ENCODE peak calls at places on chromosomes 3 and 15, in four cellular contexts. Q is fibroblast of lung, J is psoas muscle, Y is progenitor cell of endocrine pancreas. M is an unnamed sample.

GRCh38 chr3:100609963-100610362 is 562 bp downstream of the ADGRG7 start:
- DNase-seq in Q (no peak), J (no peak), Y (no peak), M (no peak)

GRCh38 chr3:535566-536416 is 339.2 kb downstream of the CHL1 start:
- DNase-seq in Q (peak; percentile 61), J (peak; percentile 73), Y (peak; percentile 30), M (no peak)

GRCh38 chr3:173395412-173396181 is 1.9 kb upstream of the NLGN1 start:
- DNase-seq in Q (peak; percentile 83), J (peak; percentile 90), Y (peak; percentile 64), M (no peak)

GRCh38 chr3:14363976-14364375 is 38.4 kb upstream of the SLC6A6 start:
- DNase-seq in Q (no peak), J (no peak), Y (no peak), M (no peak)

GRCh38 chr15:53962646-53963561 is 15.3 kb upstream of the UNC13C start:
- DNase-seq in Q (peak; percentile 39), J (no peak), Y (peak; percentile 10), M (no peak)

GRCh38 chr15:26178821-26179220 is 315.7 kb upstream of the ATP10A start:
- DNase-seq in Q (no peak), J (no peak), Y (no peak), M (no peak)

GRCh38 chr3:163543558-163544189 is 1534.6 kb downstream of the SI start:
- DNase-seq in Q (no peak), J (no peak), Y (no peak), M (no peak)

GRCh38 chr3:142779591-142779990 is 55.8 kb downstream of the TRPC1 start:
- DNase-seq in Q (peak; percentile 49), J (no peak), Y (no peak), M (no peak)

GRCh38 chr3:172629470-172629869 is 81.4 kb downstream of the NCEH1 start:
- DNase-seq in Q (peak; percentile 23), J (no peak), Y (no peak), M (no peak)

GRCh38 chr15:37016287-37016686 is 84.1 kb downstream of the MEIS2 start:
- DNase-seq in Q (peak; percentile 82), J (no peak), Y (no peak), M (no peak)

GRCh38 chr3:169007145-169007544 is 656.4 kb downstream of the MECOM start:
- DNase-seq in Q (no peak), J (no peak), Y (no peak), M (no peak)

GRCh38 chr3:185328324-185329004 is 34.5 kb upstream of the MAP3K13 start:
- DNase-seq in Q (no peak), J (no peak), Y (no peak), M (no peak)

GRCh38 chr15:25250906-25251622 is 187.8 kb downstream of the UBE3A start:
- DNase-seq in Q (no peak), J (peak; percentile 34), Y (no peak), M (no peak)

GRCh38 chr3:9028134-9028533 is 64.9 kb upstream of the RAD18 start:
- DNase-seq in Q (peak; percentile 84), J (peak; percentile 94), Y (no peak), M (no peak)

GRCh38 chr3:62374375-62374876 is 1.1 kb upstream of the FEZF2 start:
- DNase-seq in Q (peak; percentile 45), J (no peak), Y (no peak), M (no peak)

GRCh38 chr3:139941580-139941979 is 6.6 kb downstream of the CLSTN2 start:
- DNase-seq in Q (no peak), J (no peak), Y (no peak), M (no peak)

GRCh38 chr3:186124618-186125017 is 15.7 kb upstream of the ETV5 start:
- DNase-seq in Q (no peak), J (no peak), Y (no peak), M (no peak)

GRCh38 chr15:62291262-62291661 is 126.2 kb upstream of the C2CD4B start:
- DNase-seq in Q (no peak), J (no peak), Y (no peak), M (no peak)

GRCh38 chr3:13299531-13300155 is 120.5 kb downstream of the NUP210 start:
- DNase-seq in Q (no peak), J (peak; percentile 6), Y (no peak), M (no peak)

GRCh38 chr3:142595581-142595950 is 627 bp upstream of the PLS1 start:
- DNase-seq in Q (peak; percentile 67), J (no peak), Y (no peak), M (no peak)

GRCh38 chr3:37986479-37987314 is 3.9 kb upstream of the VILL start:
- DNase-seq in Q (no peak), J (no peak), Y (peak; percentile 73), M (no peak)

GRCh38 chr3:117681619-117682018 is 972.0 kb downstream of the TUSC7 start:
- DNase-seq in Q (peak; percentile 83), J (no peak), Y (no peak), M (no peak)

GRCh38 chr3:184235381-184236032 is 6.1 kb downstream of the VWA5B2 start:
- DNase-seq in Q (no peak), J (no peak), Y (no peak), M (no peak)

GRCh38 chr3:185151959-185152432 is 864 bp downstream of the C3orf70 start:
- DNase-seq in Q (peak; percentile 28), J (no peak), Y (no peak), M (no peak)

GRCh38 chr15:47551079-47551478 is 166.2 kb upstream of the SEMA6D start:
- DNase-seq in Q (no peak), J (no peak), Y (no peak), M (no peak)

GRCh38 chr3:179236676-179237301 is 14.1 kb downstream of the KCNMB3 start:
- DNase-seq in Q (no peak), J (no peak), Y (no peak), M (no peak)

GRCh38 chr3:193912621-193913178 is 223.2 kb upstream of the HES1 start:
- DNase-seq in Q (no peak), J (no peak), Y (no peak), M (no peak)

GRCh38 chr3:29186982-29187718 is 93.7 kb upstream of the RBMS3 start:
- DNase-seq in Q (peak; percentile 55), J (no peak), Y (no peak), M (no peak)

GRCh38 chr3:126956361-126956760 is 26.6 kb upstream of the PLXNA1 start:
- DNase-seq in Q (no peak), J (peak; percentile 41), Y (no peak), M (no peak)

GRCh38 chr3:184652465-184652864 is 59.4 kb downstream of the MAGEF1 start:
- DNase-seq in Q (no peak), J (no peak), Y (no peak), M (no peak)

GRCh38 chr15:101137312-101137940 is 114.4 kb downstream of the CHSY1 start:
- DNase-seq in Q (no peak), J (peak; percentile 32), Y (no peak), M (no peak)

GRCh38 chr15:101138086-101138660 is 113.7 kb downstream of the CHSY1 start:
- DNase-seq in Q (no peak), J (peak; percentile 30), Y (no peak), M (no peak)

GRCh38 chr15:101134780-101135179 is 117.1 kb downstream of the CHSY1 start:
- DNase-seq in Q (no peak), J (no peak), Y (no peak), M (no peak)

GRCh38 chr15:101135532-101136166 is 116.2 kb downstream of the CHSY1 start:
- DNase-seq in Q (no peak), J (peak; percentile 30), Y (no peak), M (peak; percentile 43)

DNA sequence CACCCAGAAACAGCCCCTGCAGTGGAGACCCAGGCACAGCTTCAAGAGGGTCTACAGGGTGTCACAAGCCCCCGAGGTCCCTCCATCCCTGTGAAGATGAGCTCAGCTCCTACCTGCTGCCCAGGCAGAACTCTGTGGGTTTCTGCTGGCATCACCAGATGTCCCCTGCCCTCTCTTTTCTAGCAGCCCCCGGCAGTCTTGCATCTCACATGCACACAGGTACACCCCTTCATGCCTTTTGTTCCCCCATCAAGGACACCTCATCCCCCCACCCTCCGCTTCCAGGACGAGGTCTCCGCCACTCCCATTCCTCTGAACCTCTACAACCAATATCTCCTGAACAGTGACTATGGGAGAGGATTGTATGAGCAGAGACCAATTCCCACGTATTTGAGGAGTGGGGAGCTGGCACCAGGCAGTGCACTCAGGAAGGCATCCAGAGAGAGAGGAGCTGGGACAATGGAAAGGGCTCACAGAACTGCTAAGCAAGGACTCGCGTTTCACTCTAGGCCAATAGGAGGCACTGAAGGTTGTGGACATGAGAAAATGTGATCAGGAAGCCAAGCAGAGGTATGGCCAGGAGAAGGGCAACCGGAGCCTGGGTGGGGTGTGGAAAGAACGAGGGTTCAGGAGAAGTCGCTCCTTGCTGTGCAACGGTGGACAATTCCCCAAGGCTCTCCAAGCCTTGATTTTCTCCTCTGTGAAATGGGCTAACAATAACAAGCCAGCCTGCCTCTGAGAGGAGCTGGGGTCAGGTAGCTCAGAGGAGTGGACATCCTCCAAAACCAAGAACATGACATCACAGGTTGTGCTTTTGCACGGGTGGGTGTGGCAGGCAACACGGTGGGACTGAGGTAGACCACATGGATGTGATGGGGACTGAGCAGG is 115.2 kb downstream of the CHSY1 start:
- DNase-seq in Q (no peak), J (peak; percentile 11), Y (no peak), M (no peak)
- TF ChIP-seq CTCF in Q (no peak), J (no peak), Y (no peak), M (no peak)

DNA sequence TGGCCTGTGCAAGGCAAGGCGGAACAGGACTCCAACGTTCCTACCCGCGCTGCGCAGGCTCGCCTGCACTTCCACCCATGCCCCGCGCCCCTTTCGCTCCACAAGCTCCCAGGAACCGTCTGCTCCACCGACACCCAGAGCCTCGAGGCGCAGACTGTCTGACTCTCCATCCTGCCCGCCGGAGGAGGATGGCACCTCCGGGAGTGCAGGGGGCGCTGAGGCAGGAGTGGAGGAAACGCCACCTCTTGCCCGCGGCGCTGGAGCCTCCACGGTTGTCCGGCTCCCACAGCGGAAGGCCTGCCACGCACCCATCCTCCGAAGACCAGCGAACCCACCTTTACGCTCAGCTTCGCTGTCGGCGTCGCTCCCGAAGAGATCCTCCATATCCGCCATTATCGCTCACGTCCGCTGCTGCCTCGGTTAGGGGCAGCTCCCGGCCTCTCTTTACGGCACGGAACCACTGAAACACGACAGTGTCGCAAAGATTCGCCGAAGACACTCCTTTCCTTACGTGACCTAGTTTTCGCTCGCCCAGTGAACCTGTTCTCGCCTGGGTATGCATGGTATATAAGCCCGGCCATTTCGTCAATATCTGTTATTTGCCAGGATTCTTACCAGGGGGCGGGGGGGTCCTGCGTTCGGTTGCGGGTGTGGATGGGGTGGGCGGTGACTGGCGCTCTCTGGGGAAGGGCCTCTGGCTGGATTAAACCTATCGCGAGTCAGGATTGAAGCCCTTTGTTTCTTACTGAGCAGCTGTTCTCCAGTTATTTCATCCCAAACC is at the start of gene LEO1:
- DNase-seq in Q (peak; percentile 99), J (peak; percentile 92), Y (peak; percentile 82), M (peak; percentile 69)
- TF ChIP-seq CTCF in Q (peak; percentile 56), J (peak; percentile 45), Y (peak; percentile 48), M (no peak)

GRCh38 chr15:70097337-70098169 is at the start of gene TLE3:
- DNase-seq in Q (peak; percentile 99), J (peak; percentile 98), Y (peak; percentile 98), M (peak; percentile 96)

GRCh38 chr15:70099167-70099965 is 1.6 kb upstream of the TLE3 start:
- DNase-seq in Q (peak; percentile 100), J (peak; percentile 100), Y (peak; percentile 100), M (peak; percentile 99)

GRCh38 chr15:70099966-70100494 is 2.3 kb upstream of the TLE3 start:
- DNase-seq in Q (no peak), J (no peak), Y (no peak), M (no peak)

GRCh38 chr15:70098170-70098460 is 398 bp upstream of the TLE3 start:
- DNase-seq in Q (no peak), J (no peak), Y (no peak), M (no peak)

GRCh38 chr15:70098461-70099166 is 897 bp upstream of the TLE3 start:
- DNase-seq in Q (peak; percentile 33), J (peak; percentile 78), Y (peak; percentile 50), M (peak; percentile 53)
- TF ChIP-seq CTCF in Q (no peak), J (no peak), Y (no peak), M (no peak)

GRCh38 chr15:83993591-83993990 is 242.0 kb upstream of the GOLGA6L4 start:
- DNase-seq in Q (no peak), J (no peak), Y (no peak), M (no peak)
- TF ChIP-seq CTCF in Q (no peak), J (no peak), Y (no peak), M (no peak)